ENCODE peak calls at places on chromosomes 16 and 17, in six cellular contexts. R, J, M, I, O and Z are unnamed samples.

GRCh38 chr17:14332331-14332730 is 31.4 kb downstream of the HS3ST3B1 start:
- DNase-seq in R (no peak), J (no peak), M (no peak), I (no peak), O (no peak), Z (no peak)

GRCh38 chr16:66434619-66435430 is 7.7 kb downstream of the BEAN1 start:
- DNase-seq in R (peak), J (no peak), M (no peak), I (no peak), O (no peak), Z (no peak)

GRCh38 chr16:75317101-75317522 is 65.7 kb upstream of the BCAR1 start:
- DNase-seq in R (no peak), J (peak), M (no peak), I (peak), O (peak), Z (no peak)

GRCh38 chr17:2952174-2952845 is 111.1 kb downstream of the OR1D5 start:
- DNase-seq in R (peak), J (no peak), M (no peak), I (no peak), O (no peak), Z (no peak)

GRCh38 chr16:46768809-46769208 is 20.7 kb upstream of the MYLK3 start:
- DNase-seq in R (no peak), J (no peak), M (peak), I (no peak), O (no peak), Z (no peak)

GRCh38 chr17:55513885-55514590 is 2.8 kb upstream of the SMIM36 start:
- DNase-seq in R (peak), J (peak), M (peak), I (peak), O (peak), Z (no peak)

GRCh38 chr17:927611-928461 is 51.7 kb downstream of the NXN start:
- DNase-seq in R (no peak), J (peak), M (peak), I (no peak), O (no peak), Z (no peak)

GRCh38 chr17:43070257-43070656 is 45.2 kb downstream of the RND2 start:
- DNase-seq in R (no peak), J (no peak), M (no peak), I (no peak), O (no peak), Z (no peak)

GRCh38 chr16:4876646-4877297 is 29.5 kb downstream of the UBN1 start:
- DNase-seq in R (no peak), J (no peak), M (no peak), I (no peak), O (no peak), Z (no peak)

GRCh38 chr17:15232517-15232915 is 32.6 kb downstream of the PMP22 start:
- DNase-seq in R (no peak), J (no peak), M (no peak), I (peak), O (peak), Z (no peak)

GRCh38 chr16:46972429-46972970 is 974 bp downstream of the DNAJA2 start:
- DNase-seq in R (no peak), J (peak), M (peak), I (no peak), O (no peak), Z (no peak)

GRCh38 chr17:32486091-32486700 is 597 bp upstream of the CDK5R1 start:
- DNase-seq in R (peak), J (peak), M (peak), I (peak), O (peak), Z (no peak)

GRCh38 chr16:67399218-67399733 is 6.0 kb upstream of the TPPP3 start:
- DNase-seq in R (peak), J (peak), M (peak), I (no peak), O (no peak), Z (no peak)

GRCh38 chr17:29043539-29044165 is 711 bp downstream of the PIPOX start:
- DNase-seq in R (no peak), J (no peak), M (no peak), I (no peak), O (no peak), Z (no peak)

GRCh38 chr16:64242510-64242909 is 879.4 kb downstream of the CDH11 start:
- DNase-seq in R (no peak), J (no peak), M (no peak), I (peak), O (peak), Z (no peak)

GRCh38 chr16:67150058-67150832 is 553 bp downstream of the B3GNT9 start:
- DNase-seq in R (peak), J (peak), M (peak), I (no peak), O (peak), Z (peak)

DNA sequence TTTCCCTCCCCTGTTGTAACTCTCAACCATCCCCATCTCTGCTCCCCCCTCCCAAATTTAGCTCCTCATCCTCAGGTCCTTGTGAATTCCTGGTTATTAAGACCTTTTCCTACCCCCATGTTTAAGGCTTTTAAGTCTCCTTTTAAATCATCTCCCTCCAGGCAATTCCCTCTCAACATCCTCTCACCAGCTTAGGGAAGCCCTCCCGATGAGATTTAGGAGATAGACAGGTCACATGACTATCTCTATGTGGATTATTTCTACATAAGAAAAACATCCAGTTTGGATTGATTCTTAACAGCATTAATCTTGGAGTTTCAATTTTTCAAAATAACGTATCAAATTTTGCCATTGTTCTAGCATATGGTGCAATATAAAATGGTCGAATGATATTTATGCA is 12.5 kb upstream of the WSB1 start:
- DNase-seq in R (no peak), J (no peak), M (no peak), I (no peak), O (no peak), Z (no peak)
- TF ChIP-seq CTCF in R (no peak), J (no peak), M (no peak), I (no peak), O (no peak), Z (no peak)

DNA sequence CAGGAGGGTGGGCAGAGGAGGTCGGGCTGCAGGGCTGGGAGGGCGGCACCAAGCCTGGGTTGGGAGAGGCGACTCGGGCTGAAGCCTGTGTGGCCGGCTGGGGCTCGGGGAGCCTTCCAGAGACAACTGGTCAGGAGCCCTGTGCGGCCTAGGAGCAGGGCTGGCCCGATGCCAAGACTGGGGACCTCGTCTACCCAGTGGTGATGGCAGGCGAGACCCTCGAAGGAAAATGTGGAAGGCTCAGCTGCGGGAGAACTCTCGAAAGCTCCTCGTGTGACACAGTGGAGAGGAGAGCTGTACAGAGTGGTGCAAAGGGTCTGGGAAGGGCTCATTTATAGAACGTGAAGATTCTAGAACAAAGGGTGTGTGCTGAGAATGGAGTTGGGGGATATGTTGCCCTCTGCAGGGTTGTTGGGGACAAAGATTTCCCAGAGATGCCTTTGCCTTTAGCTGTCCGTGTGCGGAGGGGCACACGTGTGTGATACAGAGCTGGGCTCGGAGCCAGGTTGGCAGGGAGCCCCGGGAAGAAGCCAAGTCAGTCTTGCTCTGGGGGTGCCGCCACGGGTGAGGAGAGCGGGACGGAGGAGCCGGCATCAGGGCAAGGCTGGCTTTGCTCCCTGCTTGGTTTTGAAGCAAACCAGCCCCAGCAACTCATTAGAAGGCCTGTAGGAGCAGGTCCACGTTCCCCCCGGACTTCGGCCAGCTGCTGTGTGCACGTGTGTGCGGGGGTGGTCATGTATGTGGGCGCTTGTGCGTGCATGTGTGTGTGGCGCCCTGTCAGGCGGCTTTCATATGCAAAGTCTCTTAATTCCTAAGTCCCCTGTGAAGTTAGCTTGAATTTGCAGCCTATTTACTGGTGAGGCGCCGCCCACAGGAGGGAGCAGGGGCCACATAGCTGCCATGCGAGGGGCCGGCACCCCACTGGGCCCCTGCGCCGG is 132.4 kb upstream of the CHMP6 start:
- DNase-seq in R (peak), J (peak), M (peak), I (peak), O (peak), Z (no peak)
- TF ChIP-seq CTCF in R (no peak), J (no peak), M (peak), I (no peak), O (no peak), Z (no peak)

DNA sequence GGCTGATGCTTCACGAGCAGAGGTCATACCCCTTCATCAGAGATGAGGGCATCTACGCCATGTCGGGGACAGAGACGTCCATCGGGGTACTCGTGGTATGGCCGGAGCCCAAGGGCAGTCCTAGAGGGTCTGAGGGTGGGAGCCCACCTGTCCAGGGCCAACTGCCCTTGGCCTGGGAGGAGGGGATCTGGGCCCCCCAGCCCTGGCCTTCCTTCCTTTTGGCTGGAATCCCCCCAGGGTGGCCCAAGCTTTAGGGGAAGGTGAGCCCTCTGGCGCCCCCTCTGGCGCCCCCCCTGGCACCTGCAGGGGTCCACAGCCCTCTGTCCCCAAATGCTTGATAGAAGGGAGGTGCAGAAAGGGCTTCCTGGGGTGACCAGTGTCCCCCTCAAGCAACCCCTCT is 69.3 kb downstream of the SCNN1B start:
- DNase-seq in R (no peak), J (no peak), M (no peak), I (no peak), O (no peak), Z (no peak)
- TF ChIP-seq CTCF in R (peak), J (no peak), M (no peak), I (no peak), O (no peak), Z (no peak)

GRCh38 chr16:77037696-77038347 is 153.2 kb upstream of the MON1B start:
- DNase-seq in R (peak), J (no peak), M (no peak), I (no peak), O (no peak), Z (no peak)

GRCh38 chr16:77041468-77041867 is 149.5 kb upstream of the MON1B start:
- DNase-seq in R (no peak), J (no peak), M (no peak), I (no peak), O (no peak), Z (no peak)

GRCh38 chr16:77043076-77043475 is 147.9 kb upstream of the MON1B start:
- DNase-seq in R (no peak), J (no peak), M (no peak), I (no peak), O (no peak), Z (no peak)
- TF ChIP-seq CTCF in R (peak), J (no peak), M (peak), I (peak), O (peak), Z (no peak)